ENCODE peak calls at places on chromosomes 1 and 21, in nine cellular contexts. One of them, this sample, is unnamed.

GRCh38 chr1:50098490-50099109 is 10.1 kb upstream of the ELAVL4 start:
- DNase-seq in right lobe of liver: no peak
- DNase-seq in fibroblast of lung: no peak
- DNase-seq in naive thymus-derived CD4-positive, alpha-beta T cell: no peak
- DNase-seq in WERI-Rb-1: no peak
- DNase-seq in AG04449: no peak
- DNase-seq in left lung: no peak
- DNase-seq in HFF-Myc: no peak
- DNase-seq in psoas muscle: no peak
- DNase-seq in this sample: no peak

GRCh38 chr1:84971957-84972356 is 25.0 kb downstream of the MCOLN2 start:
- DNase-seq in right lobe of liver: no peak
- DNase-seq in WERI-Rb-1: no peak
- DNase-seq in naive thymus-derived CD4-positive, alpha-beta T cell: no peak
- DNase-seq in psoas muscle: no peak
- DNase-seq in fibroblast of lung: no peak
- DNase-seq in left lung: no peak
- DNase-seq in HFF-Myc: no peak
- DNase-seq in AG04449: no peak
- DNase-seq in this sample: no peak

GRCh38 chr1:119217429-119217828 is 77.0 kb upstream of the WARS2 start:
- DNase-seq in AG04449: no peak
- DNase-seq in HFF-Myc: no peak
- DNase-seq in psoas muscle: no peak
- DNase-seq in fibroblast of lung: no peak
- DNase-seq in left lung: no peak
- DNase-seq in right lobe of liver: no peak
- DNase-seq in naive thymus-derived CD4-positive, alpha-beta T cell: no peak
- DNase-seq in WERI-Rb-1: no peak
- DNase-seq in this sample: no peak

GRCh38 chr1:117313555-117313954 is 53.7 kb upstream of the MAN1A2 start:
- DNase-seq in psoas muscle: no peak
- DNase-seq in WERI-Rb-1: no peak
- DNase-seq in right lobe of liver: no peak
- DNase-seq in naive thymus-derived CD4-positive, alpha-beta T cell: no peak
- DNase-seq in HFF-Myc: no peak
- DNase-seq in left lung: no peak
- DNase-seq in fibroblast of lung: no peak
- DNase-seq in AG04449: no peak
- DNase-seq in this sample: no peak

GRCh38 chr1:113871597-113872113 is at the start of gene PTPN22:
- DNase-seq in right lobe of liver: no peak
- DNase-seq in WERI-Rb-1: no peak
- DNase-seq in naive thymus-derived CD4-positive, alpha-beta T cell: peak
- DNase-seq in fibroblast of lung: peak
- DNase-seq in psoas muscle: no peak
- DNase-seq in AG04449: peak
- DNase-seq in left lung: peak
- DNase-seq in HFF-Myc: peak
- DNase-seq in this sample: peak

GRCh38 chr1:17293681-17294415 is 14.1 kb upstream of the PADI4 start:
- DNase-seq in AG04449: no peak
- DNase-seq in right lobe of liver: no peak
- DNase-seq in naive thymus-derived CD4-positive, alpha-beta T cell: no peak
- DNase-seq in HFF-Myc: no peak
- DNase-seq in WERI-Rb-1: no peak
- DNase-seq in psoas muscle: no peak
- DNase-seq in fibroblast of lung: no peak
- DNase-seq in left lung: no peak
- DNase-seq in this sample: no peak

GRCh38 chr1:6775644-6776043 is 9.6 kb upstream of the CAMTA1 start:
- DNase-seq in HFF-Myc: no peak
- DNase-seq in AG04449: no peak
- DNase-seq in psoas muscle: no peak
- DNase-seq in right lobe of liver: no peak
- DNase-seq in naive thymus-derived CD4-positive, alpha-beta T cell: no peak
- DNase-seq in fibroblast of lung: no peak
- DNase-seq in left lung: no peak
- DNase-seq in WERI-Rb-1: no peak
- DNase-seq in this sample: no peak

GRCh38 chr1:205430631-205431305 is 8.9 kb upstream of the LEMD1 start:
- DNase-seq in right lobe of liver: no peak
- DNase-seq in left lung: peak
- DNase-seq in psoas muscle: peak
- DNase-seq in WERI-Rb-1: no peak
- DNase-seq in HFF-Myc: peak
- DNase-seq in AG04449: no peak
- DNase-seq in fibroblast of lung: peak
- DNase-seq in naive thymus-derived CD4-positive, alpha-beta T cell: peak
- DNase-seq in this sample: peak

GRCh38 chr1:7650801-7651200 is 120.3 kb upstream of the VAMP3 start:
- DNase-seq in HFF-Myc: no peak
- DNase-seq in right lobe of liver: no peak
- DNase-seq in fibroblast of lung: no peak
- DNase-seq in naive thymus-derived CD4-positive, alpha-beta T cell: no peak
- DNase-seq in left lung: peak
- DNase-seq in WERI-Rb-1: no peak
- DNase-seq in AG04449: no peak
- DNase-seq in psoas muscle: no peak
- DNase-seq in this sample: peak

GRCh38 chr1:91781371-91781825 is 104.6 kb downstream of the TGFBR3 start:
- DNase-seq in HFF-Myc: peak
- DNase-seq in fibroblast of lung: peak
- DNase-seq in WERI-Rb-1: no peak
- DNase-seq in right lobe of liver: no peak
- DNase-seq in psoas muscle: no peak
- DNase-seq in left lung: no peak
- DNase-seq in AG04449: peak
- DNase-seq in naive thymus-derived CD4-positive, alpha-beta T cell: no peak
- DNase-seq in this sample: no peak

GRCh38 chr1:2304921-2305681 is 77.0 kb downstream of the SKI start:
- DNase-seq in AG04449: no peak
- DNase-seq in right lobe of liver: no peak
- DNase-seq in fibroblast of lung: peak
- DNase-seq in naive thymus-derived CD4-positive, alpha-beta T cell: no peak
- DNase-seq in psoas muscle: no peak
- DNase-seq in WERI-Rb-1: no peak
- DNase-seq in left lung: no peak
- DNase-seq in HFF-Myc: no peak
- DNase-seq in this sample: no peak

GRCh38 chr1:172447641-172448040 is 3.8 kb upstream of the PIGC start:
- DNase-seq in psoas muscle: no peak
- DNase-seq in fibroblast of lung: no peak
- DNase-seq in HFF-Myc: no peak
- DNase-seq in WERI-Rb-1: no peak
- DNase-seq in right lobe of liver: no peak
- DNase-seq in AG04449: no peak
- DNase-seq in naive thymus-derived CD4-positive, alpha-beta T cell: no peak
- DNase-seq in left lung: no peak
- DNase-seq in this sample: no peak

GRCh38 chr1:65063025-65063424 is 85.0 kb upstream of the AK4 start:
- DNase-seq in WERI-Rb-1: no peak
- DNase-seq in fibroblast of lung: no peak
- DNase-seq in naive thymus-derived CD4-positive, alpha-beta T cell: no peak
- DNase-seq in right lobe of liver: no peak
- DNase-seq in psoas muscle: no peak
- DNase-seq in HFF-Myc: no peak
- DNase-seq in left lung: no peak
- DNase-seq in AG04449: no peak
- DNase-seq in this sample: no peak

DNA sequence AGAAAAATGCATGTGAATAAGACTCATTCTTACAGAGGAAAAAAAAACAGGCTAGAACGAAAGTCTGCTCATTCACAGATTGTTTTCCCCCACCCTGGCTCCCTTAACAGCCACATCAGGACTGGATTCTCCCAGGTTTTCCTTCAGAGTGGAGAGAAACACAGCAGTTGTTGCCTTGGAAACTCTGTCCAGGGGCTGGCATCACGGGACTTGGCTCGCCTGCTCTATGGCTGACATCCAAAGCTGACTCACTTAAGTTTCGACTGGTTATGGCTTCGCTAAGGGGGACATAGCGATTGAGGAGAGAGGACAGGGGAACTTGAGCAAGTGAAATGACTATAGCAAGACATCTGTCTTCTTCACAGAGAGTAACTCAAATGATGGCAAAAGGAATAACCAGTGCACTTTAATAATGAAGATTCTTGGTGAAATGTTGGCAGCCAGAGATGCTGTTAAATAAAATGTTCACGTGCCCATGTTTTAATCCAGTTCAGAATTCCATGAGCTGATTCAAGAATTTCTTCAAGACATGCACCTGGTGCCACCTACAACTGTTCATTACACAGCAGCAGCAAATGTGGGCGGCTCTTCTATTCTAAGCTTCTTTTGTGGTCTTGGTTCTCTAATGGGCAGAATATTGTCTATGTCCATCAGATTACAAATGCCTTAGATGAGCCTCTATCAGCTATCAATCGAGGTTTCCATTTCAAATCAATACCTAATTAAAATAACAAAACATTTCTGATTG is 21.8 kb downstream of the MIS18A start:
- DNase-seq in fibroblast of lung: peak
- DNase-seq in right lobe of liver: peak
- DNase-seq in WERI-Rb-1: no peak
- DNase-seq in naive thymus-derived CD4-positive, alpha-beta T cell: no peak
- DNase-seq in AG04449: peak
- DNase-seq in HFF-Myc: peak
- DNase-seq in psoas muscle: peak
- DNase-seq in left lung: peak
- DNase-seq in this sample: peak
- H3K4me3 ChIP-seq in fibroblast of lung: no peak
- H3K4me3 ChIP-seq in right lobe of liver: no peak
- H3K4me3 ChIP-seq in WERI-Rb-1: no peak
- H3K4me3 ChIP-seq in naive thymus-derived CD4-positive, alpha-beta T cell: no peak
- H3K4me3 ChIP-seq in AG04449: no peak
- H3K4me3 ChIP-seq in HFF-Myc: no peak
- H3K4me3 ChIP-seq in psoas muscle: no peak
- H3K4me3 ChIP-seq in left lung: no peak
- H3K4me3 ChIP-seq in this sample: no peak

GRCh38 chr1:32031578-32032286 is 18.1 kb downstream of the KHDRBS1 start:
- DNase-seq in psoas muscle: no peak
- DNase-seq in naive thymus-derived CD4-positive, alpha-beta T cell: no peak
- DNase-seq in fibroblast of lung: peak
- DNase-seq in AG04449: peak
- DNase-seq in WERI-Rb-1: no peak
- DNase-seq in left lung: no peak
- DNase-seq in HFF-Myc: no peak
- DNase-seq in right lobe of liver: no peak
- DNase-seq in this sample: no peak

GRCh38 chr1:32028746-32029145 is 15.1 kb downstream of the KHDRBS1 start:
- DNase-seq in left lung: no peak
- DNase-seq in psoas muscle: no peak
- DNase-seq in naive thymus-derived CD4-positive, alpha-beta T cell: no peak
- DNase-seq in AG04449: no peak
- DNase-seq in HFF-Myc: no peak
- DNase-seq in right lobe of liver: no peak
- DNase-seq in WERI-Rb-1: no peak
- DNase-seq in fibroblast of lung: peak
- DNase-seq in this sample: no peak

GRCh38 chr1:32035119-32035518 is 21.5 kb downstream of the KHDRBS1 start:
- DNase-seq in HFF-Myc: no peak
- DNase-seq in right lobe of liver: no peak
- DNase-seq in left lung: no peak
- DNase-seq in psoas muscle: no peak
- DNase-seq in fibroblast of lung: no peak
- DNase-seq in naive thymus-derived CD4-positive, alpha-beta T cell: no peak
- DNase-seq in WERI-Rb-1: no peak
- DNase-seq in AG04449: no peak
- DNase-seq in this sample: no peak

DNA sequence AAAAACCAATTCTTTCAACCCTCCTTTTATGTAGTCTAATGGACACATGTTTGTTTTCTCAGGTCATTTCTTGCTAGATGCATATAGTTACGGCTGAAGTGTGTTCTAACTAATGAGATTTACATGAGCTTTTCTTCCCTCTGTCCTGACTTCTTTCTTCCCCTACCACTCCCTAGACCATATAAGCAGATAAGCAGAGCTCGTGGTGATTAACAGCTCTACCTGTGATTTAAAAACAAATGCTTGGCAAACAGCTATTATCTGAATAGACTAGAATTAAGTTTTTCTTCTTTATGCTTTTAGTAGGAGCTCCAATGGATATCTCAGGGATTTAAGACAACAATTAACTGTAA is 18.6 kb downstream of the KHDRBS1 start:
- DNase-seq in WERI-Rb-1: no peak
- DNase-seq in fibroblast of lung: no peak
- DNase-seq in AG04449: no peak
- DNase-seq in left lung: no peak
- DNase-seq in psoas muscle: no peak
- DNase-seq in HFF-Myc: no peak
- DNase-seq in right lobe of liver: no peak
- DNase-seq in naive thymus-derived CD4-positive, alpha-beta T cell: no peak
- DNase-seq in this sample: no peak
- H3K4me3 ChIP-seq in WERI-Rb-1: no peak
- H3K4me3 ChIP-seq in fibroblast of lung: no peak
- H3K4me3 ChIP-seq in AG04449: no peak
- H3K4me3 ChIP-seq in left lung: no peak
- H3K4me3 ChIP-seq in psoas muscle: no peak
- H3K4me3 ChIP-seq in HFF-Myc: no peak
- H3K4me3 ChIP-seq in right lobe of liver: no peak
- H3K4me3 ChIP-seq in naive thymus-derived CD4-positive, alpha-beta T cell: no peak
- H3K4me3 ChIP-seq in this sample: no peak

DNA sequence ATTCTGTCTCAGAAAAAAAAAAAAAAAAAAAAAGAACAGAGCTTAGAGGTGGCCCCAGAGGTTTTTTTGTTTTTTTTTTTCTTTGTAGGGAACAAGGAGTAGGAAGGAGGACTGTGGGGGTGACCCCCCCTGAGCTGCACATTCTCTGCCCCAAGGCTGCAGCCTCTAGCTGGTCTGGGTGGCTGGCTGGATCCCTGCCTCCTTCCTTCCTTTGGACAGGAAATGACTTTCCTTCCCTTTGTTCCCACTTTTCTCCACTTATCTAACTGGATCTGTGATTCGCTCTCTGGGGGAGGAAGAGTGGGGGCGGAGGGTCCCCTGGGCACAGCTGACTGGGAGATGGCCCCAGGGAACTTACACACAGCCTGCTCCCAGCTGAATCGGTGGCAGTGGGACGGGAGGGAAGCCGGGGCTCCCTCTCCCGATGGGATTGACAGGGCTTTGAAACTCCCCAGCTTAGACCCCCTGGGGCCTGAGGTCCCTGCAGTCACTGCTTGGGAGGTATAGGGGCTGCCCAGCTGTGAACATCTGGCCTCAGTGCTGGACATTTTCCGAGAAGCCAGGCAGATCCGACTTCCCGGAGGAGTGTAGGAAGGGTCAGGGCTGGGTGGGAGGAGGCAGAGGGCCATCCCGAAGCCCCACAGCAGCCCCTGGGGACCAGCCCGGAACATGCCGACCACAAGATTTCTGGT is 2.1 kb downstream of the FBLIM1 start:
- DNase-seq in naive thymus-derived CD4-positive, alpha-beta T cell: no peak
- DNase-seq in right lobe of liver: no peak
- DNase-seq in fibroblast of lung: peak
- DNase-seq in AG04449: no peak
- DNase-seq in left lung: no peak
- DNase-seq in WERI-Rb-1: no peak
- DNase-seq in psoas muscle: no peak
- DNase-seq in HFF-Myc: peak
- DNase-seq in this sample: no peak
- H3K4me3 ChIP-seq in naive thymus-derived CD4-positive, alpha-beta T cell: no peak
- H3K4me3 ChIP-seq in right lobe of liver: no peak
- H3K4me3 ChIP-seq in fibroblast of lung: peak
- H3K4me3 ChIP-seq in AG04449: peak
- H3K4me3 ChIP-seq in left lung: peak
- H3K4me3 ChIP-seq in WERI-Rb-1: no peak
- H3K4me3 ChIP-seq in psoas muscle: peak
- H3K4me3 ChIP-seq in HFF-Myc: peak
- H3K4me3 ChIP-seq in this sample: peak

GRCh38 chr1:93078935-93079654 is at the start of gene MTF2:
- DNase-seq in psoas muscle: peak
- DNase-seq in right lobe of liver: peak
- DNase-seq in AG04449: peak
- DNase-seq in left lung: peak
- DNase-seq in fibroblast of lung: peak
- DNase-seq in HFF-Myc: peak
- DNase-seq in WERI-Rb-1: peak
- DNase-seq in naive thymus-derived CD4-positive, alpha-beta T cell: peak
- DNase-seq in this sample: peak
- H3K4me3 ChIP-seq in psoas muscle: peak
- H3K4me3 ChIP-seq in right lobe of liver: peak
- H3K4me3 ChIP-seq in AG04449: peak
- H3K4me3 ChIP-seq in left lung: peak
- H3K4me3 ChIP-seq in fibroblast of lung: peak
- H3K4me3 ChIP-seq in HFF-Myc: peak
- H3K4me3 ChIP-seq in WERI-Rb-1: peak
- H3K4me3 ChIP-seq in naive thymus-derived CD4-positive, alpha-beta T cell: peak
- H3K4me3 ChIP-seq in this sample: peak